ENCODE peak calls at places on chromosomes 7 and 10, in eight cellular contexts. One of them, this sample, is unnamed.

GRCh38 chr10:21527634-21528451 is 2.4 kb upstream of the SKIDA1 start:
- DNase-seq in astrocyte: peak; percentile 80
- DNase-seq in lower lobe of right lung: no peak
- DNase-seq in RPMI8226: peak; percentile 47
- DNase-seq in GF-D8: no peak
- DNase-seq in T-helper 9 cell: no peak
- DNase-seq in NCI-H2107: no peak
- DNase-seq in nucleus accumbens: no peak
- DNase-seq in this sample: no peak

GRCh38 chr7:95502403-95502802 is 16.7 kb downstream of the ASB4 start:
- DNase-seq in RPMI8226: no peak
- DNase-seq in nucleus accumbens: no peak
- DNase-seq in lower lobe of right lung: no peak
- DNase-seq in astrocyte: no peak
- DNase-seq in NCI-H2107: no peak
- DNase-seq in GF-D8: no peak
- DNase-seq in T-helper 9 cell: no peak
- DNase-seq in this sample: no peak

GRCh38 chr10:125457406-125457805 is 225.6 kb downstream of the TEX36 start:
- DNase-seq in NCI-H2107: no peak
- DNase-seq in GF-D8: no peak
- DNase-seq in T-helper 9 cell: no peak
- DNase-seq in RPMI8226: no peak
- DNase-seq in nucleus accumbens: no peak
- DNase-seq in astrocyte: no peak
- DNase-seq in lower lobe of right lung: no peak
- DNase-seq in this sample: no peak

GRCh38 chr10:8235253-8236027 is 181.0 kb downstream of the GATA3 start:
- DNase-seq in T-helper 9 cell: no peak
- DNase-seq in NCI-H2107: no peak
- DNase-seq in GF-D8: no peak
- DNase-seq in nucleus accumbens: no peak
- DNase-seq in lower lobe of right lung: no peak
- DNase-seq in RPMI8226: no peak
- DNase-seq in astrocyte: no peak
- DNase-seq in this sample: no peak

GRCh38 chr10:59283456-59284082 is 78.8 kb downstream of the FAM13C start:
- DNase-seq in T-helper 9 cell: no peak
- DNase-seq in NCI-H2107: no peak
- DNase-seq in astrocyte: peak; percentile 57
- DNase-seq in nucleus accumbens: no peak
- DNase-seq in lower lobe of right lung: no peak
- DNase-seq in GF-D8: no peak
- DNase-seq in RPMI8226: no peak
- DNase-seq in this sample: no peak

GRCh38 chr10:133075346-133076137 is 12.2 kb upstream of the ADGRA1 start:
- DNase-seq in GF-D8: no peak
- DNase-seq in T-helper 9 cell: no peak
- DNase-seq in nucleus accumbens: no peak
- DNase-seq in astrocyte: no peak
- DNase-seq in NCI-H2107: no peak
- DNase-seq in RPMI8226: no peak
- DNase-seq in lower lobe of right lung: no peak
- DNase-seq in this sample: no peak

GRCh38 chr10:46091080-46091833 is 45.2 kb upstream of the MSMB start:
- DNase-seq in astrocyte: no peak
- DNase-seq in GF-D8: peak; percentile 37
- DNase-seq in nucleus accumbens: no peak
- DNase-seq in lower lobe of right lung: no peak
- DNase-seq in T-helper 9 cell: no peak
- DNase-seq in NCI-H2107: no peak
- DNase-seq in RPMI8226: peak; percentile 87
- DNase-seq in this sample: no peak

GRCh38 chr10:76209135-76209534 is 777.7 kb downstream of the LRMDA start:
- DNase-seq in nucleus accumbens: no peak
- DNase-seq in GF-D8: no peak
- DNase-seq in RPMI8226: no peak
- DNase-seq in T-helper 9 cell: no peak
- DNase-seq in lower lobe of right lung: no peak
- DNase-seq in astrocyte: no peak
- DNase-seq in NCI-H2107: no peak
- DNase-seq in this sample: no peak

GRCh38 chr7:103119791-103120291 is 29.1 kb downstream of the NAPEPLD start:
- DNase-seq in lower lobe of right lung: no peak
- DNase-seq in GF-D8: no peak
- DNase-seq in RPMI8226: no peak
- DNase-seq in nucleus accumbens: no peak
- DNase-seq in T-helper 9 cell: no peak
- DNase-seq in astrocyte: no peak
- DNase-seq in NCI-H2107: no peak
- DNase-seq in this sample: no peak

GRCh38 chr7:46139079-46139478 is 218.0 kb upstream of the IGFBP3 start:
- DNase-seq in nucleus accumbens: no peak
- DNase-seq in astrocyte: peak; percentile 95
- DNase-seq in GF-D8: no peak
- DNase-seq in RPMI8226: no peak
- DNase-seq in lower lobe of right lung: no peak
- DNase-seq in NCI-H2107: no peak
- DNase-seq in T-helper 9 cell: no peak
- DNase-seq in this sample: peak; percentile 48

This sample was measured in GM12878.